ENCODE peak calls at places on chromosomes 16 and 17, in four cellular contexts. I, W, E and A are unnamed samples. For H3K9me3, the result is how much of the 10 kb centered on the place peaks cover.

GRCh38 chr17:63041722-63042121 is 75.7 kb downstream of the TANC2 start:
- DNase-seq in E (no peak), I (no peak), W (no peak), A (no peak)

GRCh38 chr17:57669671-57670529 is 75.2 kb downstream of the CCDC182 start:
- DNase-seq in I (no peak), E (peak), W (no peak), A (no peak)

GRCh38 chr16:73163238-73163795 is 115.4 kb upstream of the ZFHX3 start:
- DNase-seq in E (no peak), W (no peak), I (no peak), A (peak)

GRCh38 chr17:63039899-63040602 is 74.0 kb downstream of the TANC2 start:
- DNase-seq in E (no peak), W (peak), I (no peak), A (peak)

GRCh38 chr17:45127583-45128300 is 4.6 kb downstream of the PLCD3 start:
- DNase-seq in W (peak), I (no peak), E (no peak), A (peak)

GRCh38 chr17:76969598-76970172 is 101.5 kb downstream of the MGAT5B start:
- DNase-seq in I (no peak), E (peak), W (no peak), A (no peak)

GRCh38 chr16:85750021-85750826 is 672 bp downstream of the C16orf74 start:
- DNase-seq in I (no peak), W (peak), E (peak), A (peak)

GRCh38 chr17:49603238-49603637 is 27.6 kb downstream of the NXPH3 start:
- DNase-seq in I (no peak), E (no peak), W (no peak), A (no peak)

GRCh38 chr17:78958556-78959191 is 21.0 kb downstream of the LGALS3BP start:
- DNase-seq in W (no peak), I (no peak), E (no peak), A (no peak)

GRCh38 chr16:48126801-48127644 is 28.8 kb downstream of the ABCC12 start:
- DNase-seq in W (peak), E (no peak), I (no peak), A (peak)

GRCh38 chr16:85567101-85567866 is 45.8 kb upstream of the GSE1 start:
- DNase-seq in W (no peak), I (no peak), E (peak), A (no peak)

GRCh38 chr16:3113765-3114479 is 1.5 kb downstream of the ZNF205 start:
- DNase-seq in E (no peak), I (no peak), W (peak), A (peak)

GRCh38 chr16:69660166-69660565 is 66.2 kb downstream of the NQO1 start:
- DNase-seq in I (no peak), E (no peak), W (no peak), A (no peak)

GRCh38 chr17:72569193-72569946 is 448.6 kb downstream of the SOX9 start:
- DNase-seq in W (no peak), I (no peak), E (no peak), A (no peak)

GRCh38 chr16:67447508-67448076 is 16.7 kb downstream of the HSD11B2 start:
- DNase-seq in I (no peak), W (peak), E (peak), A (peak)

GRCh38 chr17:45794840-45795239 is 10.7 kb downstream of the CRHR1 start:
- DNase-seq in E (no peak), I (no peak), W (no peak), A (no peak)

GRCh38 chr17:65389956-65390355 is 171.5 kb downstream of the AXIN2 start:
- DNase-seq in I (no peak), W (peak), E (no peak), A (peak)

GRCh38 chr17:28416703-28417311 is 10.8 kb upstream of the SLC46A1 start:
- DNase-seq in W (peak), I (peak), E (peak), A (peak)

GRCh38 chr17:71703701-71704100 is 417.1 kb upstream of the SOX9 start:
- DNase-seq in I (no peak), W (no peak), E (no peak), A (no peak)

GRCh38 chr16:53504161-53504663 is 1.2 kb upstream of the AKTIP start:
- DNase-seq in W (peak), I (no peak), E (no peak), A (no peak)

GRCh38 chr16:89167425-89167941 is 4.1 kb upstream of the CDH15 start:
- DNase-seq in I (peak), E (peak), W (peak), A (peak)

GRCh38 chr17:68255731-68256538 is 8.1 kb downstream of the AMZ2 start:
- DNase-seq in I (no peak), W (no peak), E (no peak), A (peak)

GRCh38 chr17:53527473-53527872 is 295.3 kb upstream of the KIF2B start:
- DNase-seq in W (no peak), E (no peak), I (no peak), A (no peak)

GRCh38 chr17:80252871-80253270 is 7.8 kb upstream of the RNF213 start:
- DNase-seq in E (peak), I (no peak), W (no peak), A (no peak)

GRCh38 chr17:5784791-5785190 is 200.5 kb upstream of the NLRP1 start:
- DNase-seq in I (no peak), W (no peak), E (no peak), A (no peak)

GRCh38 chr17:49727353-49727752 is 19.6 kb upstream of the SLC35B1 start:
- DNase-seq in W (no peak), E (no peak), I (no peak), A (no peak)

DNA sequence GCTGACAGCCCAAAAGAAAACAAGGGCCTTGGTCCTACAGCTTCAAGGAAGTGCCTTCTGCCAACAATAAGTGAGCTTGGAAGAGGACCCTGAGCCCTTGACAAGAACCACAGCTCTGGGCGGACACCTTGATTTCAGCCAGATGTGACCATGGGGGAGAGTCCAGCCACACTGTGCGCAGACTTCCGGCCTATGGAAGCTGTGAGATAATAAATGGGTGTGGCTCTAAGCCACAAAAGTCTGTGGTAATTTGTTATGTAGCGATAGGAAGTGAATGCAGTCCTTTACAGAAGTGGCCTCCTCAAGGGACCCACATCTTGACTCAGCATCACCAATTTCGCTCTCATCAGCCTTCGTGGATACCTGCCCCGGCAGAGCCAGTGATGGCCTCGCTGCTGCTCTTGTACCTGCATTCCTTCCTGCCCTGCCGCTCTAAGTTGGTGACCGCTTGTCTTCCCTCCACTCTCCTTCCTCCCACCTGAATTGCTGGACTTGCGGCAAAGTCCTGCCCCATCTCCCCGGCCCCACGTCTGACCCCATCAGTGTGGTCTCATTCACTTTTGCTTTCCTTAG is 29.3 kb downstream of the PRSS54 start:
- DNase-seq in W (no peak), E (no peak), I (no peak), A (no peak)
- H3K9me3 ChIP-seq in W (under half), E (under half), I (under half), A (under half)

GRCh38 chr17:40532520-40533253 is 31.3 kb upstream of the TNS4 start:
- DNase-seq in I (no peak), E (no peak), W (peak), A (no peak)
- H2BK15ac ChIP-seq in I (no peak), E (no peak), W (peak), A (no peak)

GRCh38 chr17:75691371-75692290 is 24.5 kb downstream of the SAP30BP start:
- DNase-seq in I (no peak), W (peak), E (no peak), A (peak)
- H3K18ac ChIP-seq in I (no peak), W (no peak), E (no peak), A (no peak)

DNA sequence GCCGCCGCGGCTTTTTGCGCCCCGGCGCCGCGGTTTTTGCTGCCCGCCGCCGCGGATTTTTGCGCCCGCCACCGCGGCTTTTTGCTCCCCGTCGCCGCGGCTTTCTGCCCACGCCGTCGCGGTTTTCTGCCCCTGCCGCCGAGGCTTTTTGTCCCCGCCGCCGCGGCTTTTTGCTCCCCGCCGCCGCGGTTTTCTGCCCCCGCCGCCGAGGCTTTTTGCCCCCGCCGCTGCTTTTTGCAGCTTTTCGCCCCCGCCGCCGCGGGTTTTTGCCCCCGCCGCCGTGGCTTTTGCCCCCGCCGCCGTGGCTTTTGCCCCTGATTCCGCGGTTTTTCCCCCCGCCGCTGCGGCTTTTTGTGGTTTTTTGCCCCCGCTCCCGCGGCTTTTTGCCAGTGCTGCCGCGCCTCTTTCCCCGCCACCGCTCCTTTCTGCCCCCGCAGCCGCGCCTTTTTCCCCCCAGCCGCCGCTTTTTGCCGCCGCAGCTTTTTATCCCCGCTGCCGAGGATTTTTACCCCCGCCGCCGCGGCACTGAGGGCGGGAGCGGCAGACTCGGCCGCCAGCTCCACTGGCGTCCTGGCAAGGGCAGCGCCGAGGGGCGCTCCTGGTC is 518.6 kb upstream of the WSB1 start:
- DNase-seq in E (no peak), I (no peak), W (no peak), A (no peak)
- H3K9me3 ChIP-seq in E (under half), I (under half), W (under half), A (under half)

GRCh38 chr16:55107851-55108250 is 177.2 kb downstream of the IRX5 start:
- DNase-seq in I (no peak), W (no peak), E (no peak), A (no peak)
- H2BK15ac ChIP-seq in I (no peak), W (no peak), E (no peak), A (no peak)

GRCh38 chr17:36937001-36937960 is at the start of gene LHX1:
- DNase-seq in W (no peak), I (no peak), E (peak), A (no peak)
- H3K18ac ChIP-seq in W (no peak), I (peak), E (no peak), A (no peak)

DNA sequence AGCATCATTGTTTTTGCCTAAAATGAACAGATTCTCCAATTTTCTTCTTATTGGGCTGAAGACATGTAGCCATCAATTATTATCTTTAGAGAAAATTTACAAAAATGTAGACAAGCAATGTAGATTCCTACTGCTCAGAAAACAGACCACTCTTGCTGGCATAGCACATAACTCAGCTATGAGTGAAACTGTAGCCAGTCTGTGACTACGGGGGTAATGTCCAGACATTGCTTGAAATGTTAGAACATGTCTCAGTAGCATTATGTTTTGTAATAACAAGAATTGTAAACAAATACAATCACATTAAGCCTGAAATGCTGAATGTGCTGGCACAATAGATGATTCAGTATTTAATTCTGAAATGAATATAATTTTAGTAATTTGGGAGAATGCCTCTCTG is 265.7 kb upstream of the KCNJ16 start:
- DNase-seq in E (no peak), I (no peak), W (no peak), A (peak)
- H3K9me3 ChIP-seq in E (under half), I (under half), W (under half), A (under half)

GRCh38 chr16:56977256-56977655 is 12.1 kb upstream of the NLRC5 start:
- DNase-seq in I (no peak), E (no peak), W (no peak), A (no peak)
- H2BK15ac ChIP-seq in I (no peak), E (no peak), W (no peak), A (no peak)

GRCh38 chr17:13016881-13017622 is 775 bp downstream of the ELAC2 start:
- DNase-seq in I (no peak), E (no peak), W (peak), A (peak)
- H3K18ac ChIP-seq in I (peak), E (no peak), W (no peak), A (peak)

GRCh38 chr17:27083408-27084185 is 210.3 kb upstream of the WSB1 start:
- DNase-seq in E (no peak), W (no peak), I (no peak), A (no peak)

GRCh38 chr17:27087935-27088766 is 205.8 kb upstream of the WSB1 start:
- DNase-seq in W (no peak), E (no peak), I (no peak), A (no peak)

GRCh38 chr17:27088767-27089078 is 205.2 kb upstream of the WSB1 start:
- DNase-seq in W (no peak), E (no peak), I (no peak), A (no peak)

GRCh38 chr17:27085517-27085916 is 208.4 kb upstream of the WSB1 start:
- DNase-seq in E (no peak), I (no peak), W (no peak), A (no peak)

GRCh38 chr17:27086526-27086925 is 207.4 kb upstream of the WSB1 start:
- DNase-seq in W (no peak), E (no peak), I (no peak), A (no peak)
- H3K9me3 ChIP-seq in W (under half), E (half or more), I (under half), A (under half)